ENCODE peak calls at places on chromosomes 5 and 9, in eight cellular contexts. P is lower leg skin, X is AG10803, M is mesothelial cell of epicardium, W is breast epithelium, C is fibroblast of mammary gland, V is nephron progenitor cell, O is astrocyte. B is an unnamed sample.
A peak's percentile ranks its signal among the peaks of the same experiment; 100 is the strongest.

GRCh38 chr9:133375116-133375723 is 640 bp downstream of the SURF4 start:
- DNase-seq in X (peak; percentile 40), V (no peak), W (no peak), M (no peak), P (no peak), C (peak; percentile 50), O (peak; percentile 17), B (no peak)

GRCh38 chr5:174306345-174307030 is 261.0 kb downstream of the NSG2 start:
- DNase-seq in W (no peak), M (no peak), X (no peak), V (no peak), O (peak; percentile 29), P (no peak), C (no peak), B (no peak)

GRCh38 chr9:98897745-98898144 is 46.0 kb upstream of the COL15A1 start:
- DNase-seq in C (peak; percentile 41), P (no peak), M (no peak), X (no peak), O (no peak), V (no peak), W (no peak), B (no peak)

GRCh38 chr5:163696270-163696887 is 191.0 kb downstream of the MAT2B start:
- DNase-seq in W (no peak), O (peak; percentile 78), M (no peak), X (peak; percentile 75), C (peak; percentile 85), V (peak; percentile 49), P (no peak), B (peak; percentile 78)

GRCh38 chr5:85931220-85931619 is 686.5 kb upstream of the COX7C start:
- DNase-seq in X (no peak), O (no peak), W (no peak), V (no peak), M (no peak), P (no peak), C (no peak), B (no peak)

GRCh38 chr5:6525910-6526309 is 77.3 kb downstream of the UBE2QL1 start:
- DNase-seq in M (no peak), X (peak; percentile 9), V (peak; percentile 42), W (no peak), P (no peak), C (peak; percentile 32), O (no peak), B (peak; percentile 1)

GRCh38 chr5:32339198-32339597 is 26.5 kb upstream of the MTMR12 start:
- DNase-seq in C (peak; percentile 55), P (no peak), W (no peak), X (no peak), O (peak; percentile 20), V (no peak), M (no peak), B (peak; percentile 29)

GRCh38 chr5:150473673-150474358 is 24.3 kb upstream of the RPS14 start:
- DNase-seq in V (no peak), C (no peak), M (no peak), W (peak; percentile 82), P (no peak), X (peak; percentile 88), O (peak; percentile 96), B (peak; percentile 42)

GRCh38 chr5:156906807-156907206 is 56.2 kb downstream of the TIMD4 start:
- DNase-seq in O (no peak), C (no peak), V (no peak), X (no peak), W (no peak), P (no peak), M (no peak), B (no peak)

GRCh38 chr9:88567870-88568269 is 32.9 kb downstream of the NXNL2 start:
- DNase-seq in M (no peak), V (no peak), X (no peak), P (no peak), W (no peak), C (no peak), O (no peak), B (no peak)

GRCh38 chr5:65769539-65769938 is 47.5 kb downstream of the NLN start:
- DNase-seq in O (peak; percentile 96), M (no peak), V (no peak), X (peak; percentile 88), W (no peak), P (no peak), C (peak; percentile 89), B (peak; percentile 89)

GRCh38 chr9:32550046-32550608 is 2.0 kb upstream of the SMIM27 start:
- DNase-seq in M (no peak), P (no peak), X (peak; percentile 24), O (peak; percentile 41), V (peak; percentile 9), W (no peak), C (peak; percentile 34), B (peak; percentile 21)

GRCh38 chr9:99192786-99193465 is 28.8 kb downstream of the ALG2 start:
- DNase-seq in C (peak; percentile 84), P (no peak), X (no peak), W (no peak), O (no peak), M (no peak), V (no peak), B (peak; percentile 8)

GRCh38 chr5:175247146-175247545 is 196.8 kb downstream of the DRD1 start:
- DNase-seq in C (no peak), P (no peak), V (no peak), X (no peak), W (no peak), M (no peak), O (peak; percentile 10), B (peak; percentile 32)

GRCh38 chr9:4243113-4243512 is 56.8 kb downstream of the GLIS3 start:
- DNase-seq in P (no peak), V (no peak), O (no peak), X (no peak), C (no peak), W (no peak), M (no peak), B (no peak)

GRCh38 chr5:6730407-6730806 is 17.2 kb downstream of the TENT4A start:
- DNase-seq in W (no peak), V (no peak), X (no peak), O (no peak), C (no peak), P (no peak), M (no peak), B (no peak)

DNA sequence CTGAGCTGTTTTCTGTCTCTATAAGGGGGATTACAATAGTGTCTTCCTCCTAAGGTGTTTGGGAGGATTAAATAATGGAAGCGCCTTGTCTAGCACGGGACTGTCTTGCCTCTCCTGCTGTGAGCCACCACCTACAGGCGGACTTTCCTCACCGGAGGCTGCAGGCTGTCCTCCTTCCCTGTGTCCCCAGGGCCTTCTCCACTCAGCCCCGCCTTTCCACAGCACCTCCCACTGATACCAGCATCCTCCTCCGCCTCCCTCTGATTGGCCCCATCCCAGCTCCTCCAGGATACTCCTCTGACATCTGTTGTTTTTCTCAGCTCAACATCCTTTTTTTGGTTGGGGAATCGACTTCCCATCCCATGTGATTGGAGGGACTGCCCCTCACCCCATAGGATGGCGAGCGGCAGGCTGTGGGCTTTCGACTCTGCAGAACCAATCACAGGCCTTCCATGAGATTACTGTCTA is 851 bp upstream of the ZDHHC12 start:
- DNase-seq in O (peak; percentile 68), M (no peak), C (peak; percentile 92), V (peak; percentile 49), X (peak; percentile 67), P (peak; percentile 79), W (peak; percentile 51), B (peak; percentile 83)
- TF ChIP-seq CTCF in O (no peak), M (no peak), C (peak; percentile 4), V (no peak), X (no peak), P (no peak), W (no peak), B (no peak)

GRCh38 chr5:166952055-166952454 is 1339.4 kb upstream of the WWC1 start:
- DNase-seq in P (no peak), C (no peak), M (no peak), V (peak; percentile 4), W (no peak), O (no peak), X (no peak), B (no peak)
- TF ChIP-seq CTCF in P (no peak), C (no peak), M (no peak), V (no peak), W (no peak), O (no peak), X (no peak), B (no peak)

DNA sequence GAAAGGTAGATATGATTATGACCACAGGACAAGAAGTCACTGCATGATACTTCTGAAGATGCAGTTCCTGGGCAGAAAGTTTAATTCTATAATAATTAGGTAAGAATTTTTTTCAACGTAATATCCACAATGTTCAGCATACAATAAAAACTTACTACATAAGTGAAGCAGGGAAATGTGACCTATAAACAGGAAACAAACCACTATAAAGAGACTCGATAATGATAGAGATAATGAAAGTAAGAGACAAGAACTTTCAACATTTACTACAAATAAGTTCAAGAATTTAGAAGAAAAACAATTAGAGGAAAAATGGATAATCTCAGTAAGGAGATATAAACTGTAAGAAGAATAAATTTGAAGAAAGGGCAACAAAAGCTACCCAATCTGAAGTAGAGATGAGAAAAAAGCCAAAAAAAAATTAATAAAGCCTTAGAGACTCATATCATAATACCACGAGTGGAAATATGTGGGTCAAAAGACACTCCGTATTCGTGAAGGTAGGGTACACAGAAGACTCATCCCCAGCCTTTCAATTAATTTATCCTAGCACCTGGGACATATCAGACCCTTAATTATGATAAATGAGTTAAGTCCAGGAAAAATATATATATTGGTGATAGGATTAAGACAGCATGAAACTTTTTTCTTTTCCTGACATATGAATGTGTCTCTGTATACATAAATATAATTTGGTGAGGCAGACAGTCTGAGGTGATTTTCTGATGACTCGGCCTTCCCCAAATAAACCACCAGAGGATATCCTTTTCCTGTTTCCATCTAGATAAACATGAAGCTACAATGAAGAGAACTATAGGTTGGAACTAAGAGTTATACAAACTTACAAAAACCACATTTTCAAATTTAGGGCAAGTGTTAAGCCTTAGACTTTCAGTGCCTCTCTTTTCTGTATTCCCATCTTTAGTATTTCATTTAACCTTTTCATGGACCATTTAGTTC is 120.4 kb downstream of the RAPGEF6 start:
- DNase-seq in M (no peak), V (no peak), P (no peak), C (peak; percentile 43), O (no peak), X (no peak), W (no peak), B (peak; percentile 22)
- TF ChIP-seq CTCF in M (no peak), V (no peak), P (no peak), C (peak; percentile 9), O (no peak), X (peak; percentile 10), W (no peak), B (peak; percentile 17)

GRCh38 chr5:94618029-94618492 is 343 bp downstream of the KIAA0825 start:
- DNase-seq in M (no peak), V (peak; percentile 38), C (peak; percentile 73), O (peak; percentile 69), P (peak; percentile 36), W (peak; percentile 20), X (peak; percentile 55), B (peak; percentile 74)

GRCh38 chr5:94618493-94619328 is at the start of the genes KIAA0825 and SLF1:
- DNase-seq in C (peak; percentile 85), P (peak; percentile 83), V (peak; percentile 85), O (peak; percentile 82), X (peak; percentile 77), M (peak; percentile 68), W (peak; percentile 76), B (peak; percentile 87)

GRCh38 chr5:94615843-94616242 is 2.6 kb downstream of the KIAA0825 start:
- DNase-seq in X (no peak), M (no peak), P (no peak), W (no peak), C (no peak), V (no peak), O (no peak), B (no peak)

GRCh38 chr5:94614156-94614805 is 4.1 kb downstream of the KIAA0825 start:
- DNase-seq in W (no peak), O (no peak), V (no peak), X (no peak), C (no peak), M (no peak), P (no peak), B (no peak)

GRCh38 chr5:94613583-94613982 is 4.8 kb downstream of the KIAA0825 start:
- DNase-seq in M (no peak), P (no peak), O (no peak), W (no peak), X (no peak), C (peak; percentile 25), V (no peak), B (no peak)
- TF ChIP-seq CTCF in M (no peak), P (no peak), O (no peak), W (no peak), X (peak; percentile 23), C (peak; percentile 20), V (no peak), B (peak; percentile 71)